ENCODE peak calls at places on chromosomes 11 and 22, in five cellular contexts. One of them, this sample, is unnamed. For H3K9me3, the result is how much of the 10 kb centered on the place peaks cover.

GRCh38 chr11:86606849-86607481 is 65.5 kb downstream of the ME3 start:
- DNase-seq in CD4-positive, alpha-beta memory T cell: no peak
- DNase-seq in tibial nerve: no peak
- DNase-seq in AG04450: no peak
- DNase-seq in body of pancreas: no peak
- DNase-seq in this sample: no peak

GRCh38 chr11:128171496-128171895 is 415.9 kb downstream of the ETS1 start:
- DNase-seq in body of pancreas: no peak
- DNase-seq in tibial nerve: no peak
- DNase-seq in AG04450: no peak
- DNase-seq in CD4-positive, alpha-beta memory T cell: no peak
- DNase-seq in this sample: no peak

GRCh38 chr11:45847908-45848316 is 637 bp downstream of the CRY2 start:
- DNase-seq in tibial nerve: no peak
- DNase-seq in body of pancreas: peak
- DNase-seq in AG04450: no peak
- DNase-seq in CD4-positive, alpha-beta memory T cell: peak
- DNase-seq in this sample: peak

GRCh38 chr11:24453129-24453723 is 43.6 kb upstream of the LUZP2 start:
- DNase-seq in CD4-positive, alpha-beta memory T cell: no peak
- DNase-seq in AG04450: no peak
- DNase-seq in body of pancreas: no peak
- DNase-seq in tibial nerve: no peak
- DNase-seq in this sample: no peak

GRCh38 chr22:21041937-21042336 is 3.8 kb upstream of the LRRC74B start:
- DNase-seq in tibial nerve: no peak
- DNase-seq in CD4-positive, alpha-beta memory T cell: no peak
- DNase-seq in AG04450: no peak
- DNase-seq in body of pancreas: no peak
- DNase-seq in this sample: no peak

GRCh38 chr11:10622108-10622507 is 53.6 kb upstream of the LYVE1 start:
- DNase-seq in tibial nerve: no peak
- DNase-seq in AG04450: no peak
- DNase-seq in body of pancreas: no peak
- DNase-seq in CD4-positive, alpha-beta memory T cell: no peak
- DNase-seq in this sample: no peak

GRCh38 chr22:46115388-46115678 is 35.0 kb upstream of the PPARA start:
- DNase-seq in AG04450: no peak
- DNase-seq in body of pancreas: no peak
- DNase-seq in CD4-positive, alpha-beta memory T cell: no peak
- DNase-seq in tibial nerve: no peak
- DNase-seq in this sample: no peak

GRCh38 chr11:10319691-10320090 is 14.8 kb downstream of the ADM start:
- DNase-seq in AG04450: no peak
- DNase-seq in CD4-positive, alpha-beta memory T cell: no peak
- DNase-seq in tibial nerve: no peak
- DNase-seq in body of pancreas: no peak
- DNase-seq in this sample: no peak

GRCh38 chr11:31487848-31488247 is 21.6 kb downstream of the IMMP1L start:
- DNase-seq in AG04450: peak
- DNase-seq in CD4-positive, alpha-beta memory T cell: no peak
- DNase-seq in body of pancreas: no peak
- DNase-seq in tibial nerve: no peak
- DNase-seq in this sample: no peak

GRCh38 chr22:19891350-19892248 is 36.9 kb upstream of the GNB1L start:
- DNase-seq in tibial nerve: no peak
- DNase-seq in CD4-positive, alpha-beta memory T cell: peak
- DNase-seq in AG04450: peak
- DNase-seq in body of pancreas: no peak
- DNase-seq in this sample: no peak

GRCh38 chr22:35959121-35959800 is 69.4 kb downstream of the RBFOX2 start:
- DNase-seq in body of pancreas: no peak
- DNase-seq in tibial nerve: no peak
- DNase-seq in CD4-positive, alpha-beta memory T cell: no peak
- DNase-seq in AG04450: no peak
- DNase-seq in this sample: no peak

GRCh38 chr11:19777032-19777341 is 64.3 kb downstream of the NAV2 start:
- DNase-seq in CD4-positive, alpha-beta memory T cell: no peak
- DNase-seq in AG04450: no peak
- DNase-seq in tibial nerve: no peak
- DNase-seq in body of pancreas: peak
- DNase-seq in this sample: no peak

GRCh38 chr11:36469063-36469462 is 41.0 kb downstream of the TRAF6 start:
- DNase-seq in body of pancreas: no peak
- DNase-seq in AG04450: no peak
- DNase-seq in CD4-positive, alpha-beta memory T cell: no peak
- DNase-seq in tibial nerve: no peak
- DNase-seq in this sample: no peak

GRCh38 chr11:106087815-106088435 is 10.5 kb downstream of the AASDHPPT start:
- DNase-seq in tibial nerve: peak
- DNase-seq in body of pancreas: peak
- DNase-seq in CD4-positive, alpha-beta memory T cell: peak
- DNase-seq in AG04450: no peak
- DNase-seq in this sample: peak

GRCh38 chr22:25636323-25636722 is 71.8 kb downstream of the GRK3 start:
- DNase-seq in CD4-positive, alpha-beta memory T cell: no peak
- DNase-seq in AG04450: no peak
- DNase-seq in tibial nerve: no peak
- DNase-seq in body of pancreas: no peak
- DNase-seq in this sample: no peak

GRCh38 chr11:3022982-3023381 is 30.9 kb upstream of the NAP1L4 start:
- DNase-seq in AG04450: peak
- DNase-seq in CD4-positive, alpha-beta memory T cell: no peak
- DNase-seq in body of pancreas: no peak
- DNase-seq in tibial nerve: no peak
- DNase-seq in this sample: no peak

GRCh38 chr22:18076060-18076497 is 1.7 kb upstream of the PEX26 start:
- DNase-seq in body of pancreas: peak
- DNase-seq in AG04450: peak
- DNase-seq in tibial nerve: no peak
- DNase-seq in CD4-positive, alpha-beta memory T cell: peak
- DNase-seq in this sample: no peak

GRCh38 chr11:46710821-46711269 is 8.2 kb upstream of the F2 start:
- DNase-seq in AG04450: peak
- DNase-seq in CD4-positive, alpha-beta memory T cell: no peak
- DNase-seq in body of pancreas: no peak
- DNase-seq in tibial nerve: peak
- DNase-seq in this sample: peak

GRCh38 chr11:11640996-11641395 is 19.2 kb upstream of the GALNT18 start:
- DNase-seq in tibial nerve: no peak
- DNase-seq in CD4-positive, alpha-beta memory T cell: no peak
- DNase-seq in body of pancreas: no peak
- DNase-seq in AG04450: no peak
- DNase-seq in this sample: no peak
- H3K9me3 ChIP-seq in tibial nerve: under half
- H3K9me3 ChIP-seq in CD4-positive, alpha-beta memory T cell: under half
- H3K9me3 ChIP-seq in body of pancreas: under half
- H3K9me3 ChIP-seq in AG04450: under half
- H3K9me3 ChIP-seq in this sample: under half

GRCh38 chr11:61061081-61061826 is 41.0 kb upstream of the CD5 start:
- DNase-seq in CD4-positive, alpha-beta memory T cell: peak
- DNase-seq in tibial nerve: no peak
- DNase-seq in body of pancreas: no peak
- DNase-seq in AG04450: no peak
- DNase-seq in this sample: no peak
- H3K27ac ChIP-seq in CD4-positive, alpha-beta memory T cell: peak
- H3K27ac ChIP-seq in tibial nerve: no peak
- H3K27ac ChIP-seq in body of pancreas: no peak
- H3K27ac ChIP-seq in AG04450: no peak
- H3K27ac ChIP-seq in this sample: no peak

GRCh38 chr11:50182486-50182885 is 149.8 kb downstream of the OR4C45 start:
- DNase-seq in body of pancreas: no peak
- DNase-seq in AG04450: no peak
- DNase-seq in tibial nerve: no peak
- DNase-seq in CD4-positive, alpha-beta memory T cell: no peak
- DNase-seq in this sample: no peak
- H3K9me3 ChIP-seq in body of pancreas: under half
- H3K9me3 ChIP-seq in AG04450: under half
- H3K9me3 ChIP-seq in tibial nerve: under half
- H3K9me3 ChIP-seq in CD4-positive, alpha-beta memory T cell: under half
- H3K9me3 ChIP-seq in this sample: under half

GRCh38 chr22:37763652-37764051 is 44.1 kb upstream of the GCAT start:
- DNase-seq in body of pancreas: no peak
- DNase-seq in tibial nerve: no peak
- DNase-seq in AG04450: no peak
- DNase-seq in CD4-positive, alpha-beta memory T cell: no peak
- DNase-seq in this sample: no peak
- H3K27ac ChIP-seq in body of pancreas: no peak
- H3K27ac ChIP-seq in tibial nerve: no peak
- H3K27ac ChIP-seq in AG04450: no peak
- H3K27ac ChIP-seq in CD4-positive, alpha-beta memory T cell: no peak
- H3K27ac ChIP-seq in this sample: peak

DNA sequence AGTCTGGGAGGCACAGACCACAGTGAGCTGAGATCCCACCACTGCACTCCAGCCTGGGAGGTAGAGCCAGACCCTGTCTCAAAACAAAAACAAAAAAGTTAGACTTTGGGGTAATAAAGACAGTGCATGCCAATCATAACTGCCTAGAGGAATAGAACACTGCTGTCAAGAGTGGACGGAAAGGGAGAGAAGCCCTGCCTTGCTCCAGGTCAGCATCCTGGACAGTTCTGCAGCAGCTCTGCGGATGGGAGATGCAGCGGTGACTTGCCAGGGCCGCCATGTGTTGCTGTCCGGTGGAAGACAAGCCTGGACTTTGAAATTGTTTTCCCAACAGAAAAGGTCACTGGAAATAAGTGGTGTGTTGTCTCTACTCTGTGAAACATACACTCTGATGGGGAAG is 618.2 kb downstream of the TBC1D22A start:
- DNase-seq in CD4-positive, alpha-beta memory T cell: no peak
- DNase-seq in AG04450: no peak
- DNase-seq in tibial nerve: no peak
- DNase-seq in body of pancreas: no peak
- DNase-seq in this sample: no peak
- H3K9me3 ChIP-seq in CD4-positive, alpha-beta memory T cell: under half
- H3K9me3 ChIP-seq in AG04450: under half
- H3K9me3 ChIP-seq in tibial nerve: under half
- H3K9me3 ChIP-seq in body of pancreas: under half
- H3K9me3 ChIP-seq in this sample: under half

DNA sequence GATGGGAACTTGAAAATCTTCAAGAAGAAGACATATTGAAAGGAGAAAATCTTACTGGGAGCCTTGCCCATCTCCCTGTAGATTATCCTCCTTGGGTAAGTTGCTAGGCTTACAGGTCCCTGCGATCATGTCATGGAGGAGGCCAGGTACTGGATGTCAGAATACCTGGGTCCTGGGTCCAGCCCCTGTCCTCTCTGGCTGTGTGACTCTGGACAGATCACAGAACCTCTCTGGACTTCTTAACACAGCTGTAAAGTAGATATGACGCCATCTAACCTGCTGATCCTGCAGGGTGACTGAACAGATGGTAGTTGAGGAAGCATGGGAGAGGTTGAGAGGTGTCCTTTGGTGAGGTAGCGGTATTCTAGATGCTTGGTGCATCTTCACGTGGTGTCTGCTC is 4.1 kb downstream of the TSKU start:
- DNase-seq in AG04450: no peak
- DNase-seq in CD4-positive, alpha-beta memory T cell: no peak
- DNase-seq in body of pancreas: no peak
- DNase-seq in tibial nerve: no peak
- DNase-seq in this sample: no peak
- H3K27ac ChIP-seq in AG04450: no peak
- H3K27ac ChIP-seq in CD4-positive, alpha-beta memory T cell: no peak
- H3K27ac ChIP-seq in body of pancreas: no peak
- H3K27ac ChIP-seq in tibial nerve: peak
- H3K27ac ChIP-seq in this sample: peak

GRCh38 chr11:70040869-70041501 is 37.1 kb upstream of the ANO1 start:
- DNase-seq in AG04450: no peak
- DNase-seq in body of pancreas: no peak
- DNase-seq in CD4-positive, alpha-beta memory T cell: no peak
- DNase-seq in tibial nerve: no peak
- DNase-seq in this sample: no peak

GRCh38 chr11:70040452-70040851 is 37.7 kb upstream of the ANO1 start:
- DNase-seq in body of pancreas: no peak
- DNase-seq in CD4-positive, alpha-beta memory T cell: no peak
- DNase-seq in tibial nerve: no peak
- DNase-seq in AG04450: no peak
- DNase-seq in this sample: no peak

GRCh38 chr11:70034740-70035365 is 43.3 kb upstream of the ANO1 start:
- DNase-seq in tibial nerve: no peak
- DNase-seq in AG04450: no peak
- DNase-seq in body of pancreas: no peak
- DNase-seq in CD4-positive, alpha-beta memory T cell: no peak
- DNase-seq in this sample: no peak

GRCh38 chr11:70036971-70037882 is 40.9 kb upstream of the ANO1 start:
- DNase-seq in CD4-positive, alpha-beta memory T cell: no peak
- DNase-seq in AG04450: no peak
- DNase-seq in tibial nerve: no peak
- DNase-seq in body of pancreas: no peak
- DNase-seq in this sample: no peak

GRCh38 chr11:70038034-70038834 is 39.9 kb upstream of the ANO1 start:
- DNase-seq in CD4-positive, alpha-beta memory T cell: no peak
- DNase-seq in tibial nerve: no peak
- DNase-seq in body of pancreas: no peak
- DNase-seq in AG04450: no peak
- DNase-seq in this sample: no peak
- H3K9me3 ChIP-seq in CD4-positive, alpha-beta memory T cell: under half
- H3K9me3 ChIP-seq in tibial nerve: under half
- H3K9me3 ChIP-seq in body of pancreas: under half
- H3K9me3 ChIP-seq in AG04450: under half
- H3K9me3 ChIP-seq in this sample: under half

DNA sequence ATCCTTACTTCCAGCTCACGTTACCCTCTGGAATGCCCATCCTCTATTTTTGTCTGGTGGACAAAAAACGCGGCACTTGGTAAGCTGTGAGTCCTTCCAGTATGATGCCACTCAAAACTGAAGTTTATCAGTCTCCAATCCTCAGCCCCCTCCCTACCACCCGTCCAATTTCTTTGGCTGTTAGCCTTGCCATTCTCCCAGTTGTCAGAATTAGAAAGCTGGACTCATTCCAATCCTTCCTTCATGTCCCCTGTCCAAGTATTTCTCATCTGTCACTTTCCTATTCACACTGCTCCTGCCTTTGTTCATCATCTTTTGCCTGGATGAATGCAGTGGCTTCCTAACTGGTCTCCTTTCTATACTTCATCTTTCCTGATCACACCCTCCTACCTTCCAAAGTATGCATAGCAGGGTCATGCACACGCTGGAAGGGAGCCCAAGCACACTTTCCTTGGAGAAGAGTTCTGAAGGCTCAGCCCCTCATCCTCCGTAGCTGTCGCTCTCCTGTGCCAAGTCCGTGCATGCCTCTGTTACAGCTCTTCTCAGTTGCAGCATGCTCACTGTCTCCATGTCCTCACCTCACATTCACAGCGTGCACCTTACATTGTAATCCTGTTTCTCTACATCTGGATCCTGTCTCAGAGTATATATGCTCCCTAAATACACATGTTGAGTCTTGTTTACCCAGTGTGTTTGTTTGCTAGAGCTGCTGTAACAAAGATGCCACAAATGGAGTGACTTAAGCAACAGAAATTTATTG is 19.4 kb downstream of the APLP2 start:
- DNase-seq in AG04450: no peak
- DNase-seq in CD4-positive, alpha-beta memory T cell: no peak
- DNase-seq in body of pancreas: no peak
- DNase-seq in tibial nerve: no peak
- DNase-seq in this sample: no peak
- H3K27ac ChIP-seq in AG04450: no peak
- H3K27ac ChIP-seq in CD4-positive, alpha-beta memory T cell: no peak
- H3K27ac ChIP-seq in body of pancreas: no peak
- H3K27ac ChIP-seq in tibial nerve: no peak
- H3K27ac ChIP-seq in this sample: peak